ENCODE peak calls at places on chromosomes 12 and 14, in ten cellular contexts. D, O, P, A, W, R, T, S, G and M are unnamed samples.

GRCh38 chr14:49134940-49135339 is 451.2 kb downstream of the RPS29 start:
- DNase-seq in D (no peak), O (no peak), P (no peak), A (no peak), W (no peak), R (no peak), T (no peak), S (no peak), G (no peak), M (no peak)

GRCh38 chr12:94753071-94753779 is 102.9 kb upstream of the TMCC3 start:
- DNase-seq in D (no peak), O (no peak), P (no peak), A (no peak), W (no peak), R (no peak), T (no peak), S (no peak), G (no peak), M (no peak)

GRCh38 chr12:3418609-3419469 is 72.2 kb upstream of the PRMT8 start:
- DNase-seq in D (peak), O (no peak), P (no peak), A (no peak), W (no peak), R (no peak), T (no peak), S (no peak), G (no peak), M (no peak)

GRCh38 chr14:86788229-86788628 is 1204.8 kb downstream of the GALC start:
- DNase-seq in D (no peak), O (no peak), P (no peak), A (no peak), W (no peak), R (no peak), T (no peak), S (no peak), G (no peak), M (no peak)

GRCh38 chr12:590206-590750 is 73.0 kb downstream of the NINJ2 start:
- DNase-seq in D (no peak), O (no peak), P (no peak), A (peak), W (no peak), R (no peak), T (peak), S (no peak), G (no peak), M (no peak)

GRCh38 chr14:32611752-32612151 is 282.7 kb downstream of the AKAP6 start:
- DNase-seq in D (no peak), O (no peak), P (no peak), A (no peak), W (no peak), R (no peak), T (no peak), S (no peak), G (no peak), M (no peak)

GRCh38 chr12:120749256-120749655 is 23.6 kb downstream of the ACADS start:
- DNase-seq in D (no peak), O (no peak), P (no peak), A (no peak), W (no peak), R (no peak), T (no peak), S (no peak), G (no peak), M (no peak)

GRCh38 chr14:58082011-58082410 is 70.0 kb downstream of the ARMH4 start:
- DNase-seq in D (no peak), O (no peak), P (no peak), A (no peak), W (no peak), R (no peak), T (no peak), S (no peak), G (no peak), M (no peak)

GRCh38 chr12:124862768-124863408 is 776 bp downstream of the SCARB1 start:
- DNase-seq in D (peak), O (peak), P (no peak), A (no peak), W (no peak), R (no peak), T (no peak), S (no peak), G (no peak), M (peak)

GRCh38 chr12:88418856-88419497 is 161.3 kb downstream of the KITLG start:
- DNase-seq in D (no peak), O (no peak), P (no peak), A (no peak), W (no peak), R (no peak), T (no peak), S (no peak), G (no peak), M (no peak)

GRCh38 chr14:96698846-96699543 is 98.2 kb upstream of the VRK1 start:
- DNase-seq in D (no peak), O (no peak), P (no peak), A (no peak), W (no peak), R (no peak), T (no peak), S (no peak), G (no peak), M (no peak)
- TF ChIP-seq CTCF in D (no peak), O (no peak), P (no peak), A (no peak), W (no peak), R (no peak), T (no peak), S (no peak), G (peak), M (no peak)

GRCh38 chr12:67704071-67704470 is 55.5 kb downstream of the DYRK2 start:
- DNase-seq in D (no peak), O (no peak), P (no peak), A (no peak), W (no peak), R (no peak), T (no peak), S (no peak), G (no peak), M (no peak)

GRCh38 chr12:67705394-67706370 is 57.1 kb downstream of the DYRK2 start:
- DNase-seq in D (no peak), O (no peak), P (no peak), A (peak), W (no peak), R (no peak), T (no peak), S (no peak), G (no peak), M (no peak)

GRCh38 chr12:67714648-67715047 is 66.1 kb downstream of the DYRK2 start:
- DNase-seq in D (no peak), O (no peak), P (no peak), A (no peak), W (no peak), R (no peak), T (no peak), S (no peak), G (no peak), M (no peak)

GRCh38 chr12:67710582-67710981 is 62.0 kb downstream of the DYRK2 start:
- DNase-seq in D (peak), O (peak), P (peak), A (no peak), W (no peak), R (no peak), T (peak), S (no peak), G (no peak), M (peak)

GRCh38 chr12:67709367-67709954 is 60.9 kb downstream of the DYRK2 start:
- DNase-seq in D (no peak), O (no peak), P (no peak), A (peak), W (no peak), R (no peak), T (no peak), S (no peak), G (no peak), M (no peak)
- H3K4me3 ChIP-seq in D (no peak), O (no peak), P (no peak), A (no peak), W (no peak), R (no peak), T (no peak), S (no peak), G (no peak), M (no peak)

DNA sequence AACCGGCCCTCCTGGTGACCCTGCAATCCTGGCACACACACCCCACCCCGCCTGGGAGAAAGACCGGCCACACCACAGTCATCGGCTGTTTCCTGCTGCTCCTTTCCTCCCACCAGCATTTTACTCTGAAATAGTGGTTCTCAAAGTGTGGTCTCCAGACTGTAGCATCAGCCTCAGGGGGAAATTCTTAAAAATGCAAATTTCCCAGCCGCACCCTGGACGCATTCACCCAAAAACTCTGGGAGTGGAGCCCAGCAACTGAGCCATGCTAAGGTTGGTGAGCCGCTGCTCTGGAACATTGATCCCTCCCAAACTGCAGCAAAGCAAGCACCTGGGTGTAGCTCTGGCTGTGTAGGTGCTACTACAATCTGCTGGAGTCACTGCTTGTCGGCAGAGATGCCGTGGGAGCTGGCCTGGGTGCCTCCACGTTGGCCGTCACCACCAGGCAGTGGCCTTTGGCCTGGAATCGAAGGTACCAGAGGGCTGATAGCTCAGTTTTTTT is 38.4 kb upstream of the BCL2L14 start:
- DNase-seq in D (peak), O (no peak), P (no peak), A (no peak), W (no peak), R (no peak), T (peak), S (no peak), G (no peak), M (no peak)
- TF ChIP-seq POLR2A in D (no peak), O (no peak), P (no peak), A (no peak), W (no peak), R (no peak), T (no peak), S (no peak), G (no peak), M (no peak)

GRCh38 chr12:130747867-130748740 is 32.0 kb upstream of the RIMBP2 start:
- DNase-seq in D (peak), O (peak), P (peak), A (peak), W (no peak), R (no peak), T (peak), S (peak), G (peak), M (peak)
- TF ChIP-seq CTCF in D (peak), O (peak), P (peak), A (peak), W (peak), R (peak), T (peak), S (no peak), G (peak), M (peak)

GRCh38 chr12:56222531-56222895 is 791 bp upstream of the RNF41 start:
- DNase-seq in D (no peak), O (no peak), P (no peak), A (no peak), W (no peak), R (no peak), T (no peak), S (no peak), G (no peak), M (no peak)

GRCh38 chr12:56221757-56222530 is at the start of gene RNF41:
- DNase-seq in D (peak), O (peak), P (peak), A (peak), W (peak), R (peak), T (peak), S (peak), G (peak), M (peak)

GRCh38 chr12:56224102-56224701 is at the start of gene NABP2:
- DNase-seq in D (peak), O (peak), P (peak), A (peak), W (peak), R (no peak), T (peak), S (peak), G (peak), M (peak)

GRCh38 chr12:56224954-56225353 is 812 bp downstream of the NABP2 start:
- DNase-seq in D (no peak), O (no peak), P (no peak), A (no peak), W (no peak), R (no peak), T (no peak), S (no peak), G (no peak), M (no peak)

GRCh38 chr12:56223571-56224101 is 506 bp upstream of the NABP2 start:
- DNase-seq in D (no peak), O (no peak), P (no peak), A (no peak), W (no peak), R (no peak), T (no peak), S (no peak), G (no peak), M (no peak)
- H3K4me3 ChIP-seq in D (peak), O (peak), P (peak), A (peak), W (peak), R (peak), T (peak), S (no peak), G (peak), M (peak)

DNA sequence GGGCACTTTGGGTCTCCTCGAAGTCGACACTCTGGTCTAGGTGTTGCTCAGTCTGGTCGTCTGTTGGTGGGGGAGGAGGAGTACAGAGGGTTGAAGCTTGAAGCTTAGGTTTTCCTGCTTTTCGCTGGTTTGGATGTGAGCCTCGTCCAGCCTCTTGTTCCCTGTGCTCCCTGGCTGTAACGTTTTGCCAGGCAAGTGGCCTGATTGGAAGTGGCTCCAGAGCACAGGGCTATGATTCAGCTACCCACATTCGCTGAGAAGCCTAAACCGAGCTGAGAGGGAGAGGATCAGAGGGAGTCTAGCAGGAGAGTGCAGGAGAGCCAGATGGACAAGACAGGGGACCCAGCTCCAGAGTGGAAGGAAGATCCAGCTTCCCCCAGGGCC is 6.1 kb downstream of the HOXC10 start:
- DNase-seq in D (no peak), O (no peak), P (no peak), A (no peak), W (no peak), R (no peak), T (no peak), S (peak), G (no peak), M (no peak)
- TF ChIP-seq POLR2A in D (no peak), O (no peak), P (no peak), A (no peak), W (no peak), R (no peak), T (no peak), S (no peak), G (no peak), M (no peak)

DNA sequence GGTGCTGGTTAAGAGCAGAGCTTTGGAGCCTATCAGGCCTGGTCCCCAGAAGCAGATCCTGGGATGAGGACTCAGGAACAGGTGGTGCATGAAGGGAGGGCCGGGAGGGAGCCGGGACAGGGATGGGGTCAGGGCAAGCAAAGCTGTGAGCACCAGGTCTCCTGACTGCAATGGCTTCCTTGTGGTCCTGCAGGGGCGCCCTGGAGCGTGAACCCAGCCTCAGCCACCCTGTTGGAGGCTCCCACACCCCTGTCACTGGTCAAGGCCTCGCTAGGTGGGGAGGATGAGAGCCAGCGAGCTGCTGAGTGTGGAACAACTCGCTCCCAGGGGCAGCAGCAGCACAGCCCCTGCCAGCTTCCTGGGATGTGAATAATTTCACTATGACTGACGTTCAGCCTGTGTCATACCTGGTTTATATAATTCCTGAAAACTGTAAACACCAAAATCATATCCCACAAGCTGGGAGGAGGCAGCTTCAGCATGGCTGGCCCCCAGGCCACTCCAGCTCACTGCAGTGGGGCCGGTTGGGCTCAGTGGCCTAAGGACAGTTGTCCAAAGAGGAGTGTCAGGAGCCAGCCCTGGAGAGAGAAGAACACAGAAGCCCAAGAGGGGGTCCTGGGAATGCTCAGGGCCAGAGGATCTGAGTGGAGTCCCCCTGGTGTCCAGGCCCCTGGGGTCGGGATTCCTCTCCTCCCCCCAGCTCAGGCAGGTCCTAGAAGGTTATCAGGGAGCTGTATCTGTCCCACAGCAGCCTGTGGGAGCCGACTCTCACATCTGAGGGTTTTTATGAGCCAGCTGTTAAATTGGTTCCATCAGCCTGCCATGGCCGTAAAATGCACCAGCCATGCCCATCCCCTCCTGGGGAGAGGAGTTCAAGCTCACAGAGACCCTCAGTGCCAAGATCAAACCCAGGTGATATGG is 272.9 kb downstream of the ADGRD1 start:
- DNase-seq in D (no peak), O (no peak), P (no peak), A (no peak), W (no peak), R (no peak), T (peak), S (no peak), G (no peak), M (no peak)
- TF ChIP-seq CTCF in D (no peak), O (no peak), P (no peak), A (no peak), W (no peak), R (no peak), T (no peak), S (no peak), G (peak), M (no peak)